ENCODE peak calls at places on chromosomes 1 and 21, in seven cellular contexts. A, D, Y, H, Z, Q and N are unnamed samples.

GRCh38 chr1:56064705-56065104 is 514.7 kb downstream of the PLPP3 start:
- DNase-seq in H (no peak), Q (no peak), Y (no peak), Z (no peak), D (no peak), A (peak), N (no peak)

GRCh38 chr1:205505791-205506190 is 1.3 kb downstream of the CDK18 start:
- DNase-seq in Z (no peak), A (no peak), Q (no peak), Y (no peak), H (no peak), D (no peak), N (no peak)

GRCh38 chr1:21655748-21656147 is 13.4 kb downstream of the RAP1GAP start:
- DNase-seq in Y (peak), H (no peak), Z (no peak), D (no peak), A (peak), Q (no peak), N (no peak)

GRCh38 chr1:66412689-66413088 is 121.3 kb upstream of the SGIP1 start:
- DNase-seq in Q (no peak), Y (no peak), H (no peak), Z (no peak), D (no peak), A (no peak), N (no peak)

GRCh38 chr1:218604217-218604616 is 259.1 kb downstream of the TGFB2 start:
- DNase-seq in Q (no peak), D (no peak), Z (no peak), A (no peak), Y (no peak), H (no peak), N (no peak)

GRCh38 chr1:3000671-3001470 is 20.4 kb upstream of the ACTRT2 start:
- DNase-seq in D (no peak), Y (no peak), A (no peak), H (no peak), Q (no peak), Z (peak), N (no peak)

GRCh38 chr1:4825841-4826450 is 171.5 kb downstream of the AJAP1 start:
- DNase-seq in Q (no peak), Z (no peak), D (peak), Y (no peak), A (peak), H (no peak), N (peak)

GRCh38 chr1:111290104-111290503 is 547 bp upstream of the CHIA start:
- DNase-seq in D (no peak), A (no peak), Q (no peak), Y (no peak), Z (no peak), H (no peak), N (no peak)

GRCh38 chr1:175463856-175464255 is 271.3 kb upstream of the KIAA0040 start:
- DNase-seq in Q (no peak), Z (no peak), D (no peak), A (no peak), H (no peak), Y (no peak), N (no peak)

GRCh38 chr21:15301736-15302135 is 236.9 kb upstream of the NRIP1 start:
- DNase-seq in Z (no peak), D (no peak), A (no peak), Y (no peak), H (no peak), Q (no peak), N (no peak)

GRCh38 chr1:93775224-93775623 is 93.6 kb upstream of the BCAR3 start:
- DNase-seq in Z (no peak), Y (no peak), D (no peak), Q (no peak), H (no peak), A (no peak), N (no peak)

GRCh38 chr1:192159769-192160168 is 1.5 kb downstream of the RGS18 start:
- DNase-seq in Z (no peak), Y (no peak), Q (no peak), A (no peak), H (no peak), D (no peak), N (no peak)

GRCh38 chr1:211493133-211493864 is 1.3 kb upstream of the RD3 start:
- DNase-seq in Z (no peak), D (no peak), Y (no peak), Q (no peak), H (peak), A (no peak), N (no peak)

GRCh38 chr21:42347601-42348327 is 3.0 kb downstream of the TFF2 start:
- DNase-seq in H (no peak), A (no peak), Q (no peak), Z (peak), D (no peak), Y (no peak), N (no peak)

GRCh38 chr1:84348240-84348555 is 46.7 kb downstream of the SAMD13 start:
- DNase-seq in Q (no peak), Z (no peak), A (no peak), D (no peak), H (no peak), Y (no peak), N (no peak)

GRCh38 chr1:210233495-210234253 is 1.1 kb downstream of the SERTAD4 start:
- DNase-seq in Z (no peak), Y (peak), D (peak), H (peak), A (peak), Q (no peak), N (no peak)

GRCh38 chr1:238061967-238062613 is 171.4 kb upstream of the ZP4 start:
- DNase-seq in Z (no peak), Y (no peak), Q (no peak), H (no peak), D (no peak), A (no peak), N (no peak)

GRCh38 chr1:151828931-151829330 is 2.7 kb downstream of the RORC start:
- DNase-seq in A (no peak), Y (peak), H (peak), Q (no peak), Z (no peak), D (no peak), N (no peak)

GRCh38 chr1:187985897-187986654 is 1157.3 kb downstream of the PLA2G4A start:
- DNase-seq in Q (no peak), D (no peak), A (no peak), H (no peak), Y (no peak), Z (no peak), N (peak)

GRCh38 chr1:75275107-75275506 is 140.9 kb downstream of the LHX8 start:
- DNase-seq in A (no peak), H (no peak), Q (no peak), Y (no peak), D (no peak), Z (no peak), N (no peak)

GRCh38 chr21:32467291-32467690 is 54.8 kb downstream of the EVA1C start:
- DNase-seq in H (no peak), D (no peak), Z (no peak), Q (no peak), A (no peak), Y (peak), N (no peak)

GRCh38 chr1:6427445-6428390 is 3.1 kb downstream of the ESPN start:
- DNase-seq in Y (no peak), H (no peak), A (no peak), D (no peak), Z (no peak), Q (no peak), N (no peak)

GRCh38 chr1:37267111-37267835 is 207.1 kb upstream of the ZC3H12A start:
- DNase-seq in A (no peak), D (no peak), Z (no peak), H (peak), Y (no peak), Q (no peak), N (no peak)

GRCh38 chr1:43666608-43667007 is 16.7 kb downstream of the KDM4A start:
- DNase-seq in D (no peak), Q (no peak), Z (no peak), Y (no peak), H (no peak), A (no peak), N (no peak)

DNA sequence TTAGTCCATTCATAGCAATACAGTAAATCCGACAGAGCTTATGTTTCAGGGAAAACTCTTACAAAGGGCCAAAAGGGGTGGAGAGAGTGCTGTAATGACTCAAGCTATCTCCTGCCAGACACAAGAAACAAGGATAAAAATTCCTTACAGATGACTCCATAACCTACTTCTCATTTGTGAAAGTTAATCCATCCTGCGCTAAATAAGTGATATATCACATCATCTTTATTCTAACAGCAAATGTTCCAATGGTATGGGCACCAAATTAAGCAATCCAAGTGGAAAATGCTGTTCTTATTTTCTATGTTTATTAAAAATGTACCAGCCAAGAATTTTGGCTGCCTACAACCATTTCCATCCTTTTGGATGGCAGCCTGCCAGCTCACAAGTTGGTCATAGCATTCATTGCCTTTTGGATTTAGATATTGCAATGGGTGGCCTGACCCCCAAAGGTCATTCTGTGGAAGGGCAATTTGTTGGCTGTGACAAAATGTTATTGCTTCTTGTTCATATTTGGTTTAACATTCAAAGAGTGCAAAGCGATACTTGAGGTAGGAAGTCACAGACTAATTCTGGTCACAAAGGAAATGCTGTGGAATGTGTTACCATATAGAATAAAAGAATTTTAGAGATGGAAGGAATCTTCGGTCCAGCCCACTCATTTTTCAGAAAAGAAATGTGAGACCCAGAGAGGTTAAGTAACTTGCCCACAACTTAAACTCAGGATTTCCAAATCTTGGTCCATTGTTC is 2.8 kb upstream of the ENAH start:
- DNase-seq in Z (no peak), A (peak), Y (no peak), H (peak), Q (peak), D (no peak), N (no peak)
- TF ChIP-seq CTCF in Z (no peak), A (peak), Y (no peak), H (peak), Q (no peak), D (peak), N (no peak)

GRCh38 chr1:157044326-157044725 is 1.2 kb downstream of the ARHGEF11 start:
- DNase-seq in Z (no peak), D (no peak), H (no peak), Y (no peak), Q (no peak), A (no peak), N (no peak)

GRCh38 chr1:157043685-157044084 is 1.9 kb downstream of the ARHGEF11 start:
- DNase-seq in Z (no peak), Q (no peak), H (no peak), Y (no peak), A (no peak), D (no peak), N (no peak)

GRCh38 chr1:157040802-157041201 is 4.7 kb downstream of the ARHGEF11 start:
- DNase-seq in H (no peak), Y (no peak), A (no peak), D (no peak), Q (peak), Z (no peak), N (no peak)

GRCh38 chr1:157045251-157046218 is at the start of gene ARHGEF11:
- DNase-seq in D (peak), Z (peak), Y (peak), H (peak), Q (peak), A (peak), N (peak)

DNA sequence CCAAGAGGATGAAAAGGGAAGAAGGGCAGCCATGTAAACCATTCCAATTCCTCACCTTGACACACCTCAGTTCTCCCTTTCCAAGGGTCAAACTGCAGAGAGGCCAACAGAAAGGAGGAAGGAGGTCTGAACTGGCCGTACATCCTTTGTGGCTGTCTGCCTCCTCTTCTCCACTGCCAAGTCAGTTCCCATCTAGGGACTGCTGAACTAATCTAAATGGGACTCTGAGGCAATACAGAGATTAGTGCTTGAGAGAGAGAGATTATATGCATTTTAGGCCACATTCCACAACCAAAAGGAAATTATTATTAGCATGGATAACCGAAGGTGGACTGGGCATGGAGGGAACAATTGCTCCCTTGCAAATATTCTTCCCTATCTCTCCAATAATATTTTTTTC is 2.7 kb downstream of the ARHGEF11 start:
- DNase-seq in Q (no peak), Y (no peak), H (no peak), A (no peak), Z (no peak), D (no peak), N (no peak)
- TF ChIP-seq CTCF in Q (no peak), Y (no peak), H (no peak), A (no peak), Z (no peak), D (no peak), N (no peak)

DNA sequence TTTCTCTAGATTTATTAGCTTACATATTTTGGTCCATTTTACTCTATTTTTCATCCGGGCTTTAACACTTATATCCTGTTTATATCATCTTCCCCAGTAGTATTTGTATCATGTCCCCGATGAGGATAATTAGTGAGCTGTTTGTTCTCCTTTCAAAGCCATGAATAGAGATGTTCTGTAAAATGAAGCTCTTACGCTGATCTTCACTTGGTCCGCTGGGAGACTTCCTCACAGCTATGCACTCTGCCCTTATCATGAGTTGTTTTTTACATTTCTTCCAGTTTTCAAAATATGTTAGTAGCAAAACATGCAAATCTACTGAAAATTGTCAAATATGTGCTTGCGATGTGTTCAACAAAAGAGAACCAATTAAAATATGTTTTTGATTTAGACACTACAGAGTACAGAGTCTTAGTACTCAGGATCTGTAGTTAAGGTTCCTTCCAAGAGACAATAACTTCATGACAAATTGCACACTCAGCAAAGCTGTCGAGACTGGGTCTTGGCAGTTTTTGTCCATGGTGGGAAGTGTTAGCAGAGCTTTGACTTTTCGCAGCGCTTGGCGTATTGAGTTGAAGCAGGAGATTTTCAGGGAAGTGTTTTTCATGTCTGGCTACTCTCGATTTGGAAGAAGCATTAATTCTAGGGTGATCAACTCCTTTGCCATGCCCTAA is 292.0 kb upstream of the ADAMTS5 start:
- DNase-seq in D (no peak), A (no peak), H (no peak), Y (no peak), Q (no peak), Z (no peak), N (no peak)
- TF ChIP-seq CTCF in D (no peak), A (no peak), H (no peak), Y (no peak), Q (no peak), Z (no peak), N (no peak)

GRCh38 chr1:27130798-27131197 is 24.1 kb downstream of the SLC9A1 start:
- DNase-seq in H (no peak), Y (no peak), D (no peak), A (no peak), Q (no peak), Z (no peak), N (no peak)
- TF ChIP-seq CTCF in H (no peak), Y (no peak), D (no peak), A (no peak), Q (no peak), Z (no peak), N (no peak)

GRCh38 chr1:212630159-212630900 is 21.8 kb downstream of the ATF3 start:
- DNase-seq in D (peak), A (peak), Y (peak), Q (no peak), H (peak), Z (peak), N (peak)
- TF ChIP-seq CTCF in D (peak), A (peak), Y (peak), Q (peak), H (peak), Z (peak), N (peak)

GRCh38 chr1:182264187-182264586 is 127.4 kb downstream of the GLUL start:
- DNase-seq in D (no peak), H (no peak), Z (no peak), A (no peak), Y (no peak), Q (no peak), N (no peak)

GRCh38 chr1:182263706-182264105 is 127.9 kb downstream of the GLUL start:
- DNase-seq in Y (no peak), D (no peak), Z (no peak), Q (no peak), A (no peak), H (no peak), N (no peak)

GRCh38 chr1:182268659-182269058 is 122.9 kb downstream of the GLUL start:
- DNase-seq in A (no peak), Y (no peak), Q (no peak), Z (no peak), D (no peak), H (no peak), N (no peak)

GRCh38 chr1:182270731-182271130 is 120.9 kb downstream of the GLUL start:
- DNase-seq in Q (no peak), A (no peak), H (no peak), D (no peak), Y (no peak), Z (no peak), N (no peak)

DNA sequence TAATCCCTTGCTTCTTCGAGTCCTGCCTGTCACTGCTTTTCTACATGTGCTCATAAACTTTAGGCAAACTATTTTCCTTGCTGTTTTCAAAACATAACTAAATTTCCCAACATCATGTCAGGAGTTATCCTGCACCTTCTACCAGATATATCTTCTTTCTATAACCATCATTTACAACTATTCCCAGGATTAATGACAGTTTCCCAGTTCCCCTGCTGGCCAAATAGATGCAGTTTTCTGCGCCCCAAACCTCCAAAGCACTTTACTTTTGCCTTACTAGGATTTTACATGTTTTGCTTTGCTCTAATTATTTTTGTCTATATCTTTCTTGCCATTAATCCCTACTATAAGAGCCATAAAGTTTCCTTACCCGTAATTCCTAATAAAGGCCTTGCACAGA is 122.5 kb downstream of the GLUL start:
- DNase-seq in Y (no peak), H (no peak), Q (no peak), Z (no peak), A (no peak), D (no peak), N (no peak)
- TF ChIP-seq CTCF in Y (no peak), H (no peak), Q (no peak), Z (no peak), A (no peak), D (no peak), N (no peak)

DNA sequence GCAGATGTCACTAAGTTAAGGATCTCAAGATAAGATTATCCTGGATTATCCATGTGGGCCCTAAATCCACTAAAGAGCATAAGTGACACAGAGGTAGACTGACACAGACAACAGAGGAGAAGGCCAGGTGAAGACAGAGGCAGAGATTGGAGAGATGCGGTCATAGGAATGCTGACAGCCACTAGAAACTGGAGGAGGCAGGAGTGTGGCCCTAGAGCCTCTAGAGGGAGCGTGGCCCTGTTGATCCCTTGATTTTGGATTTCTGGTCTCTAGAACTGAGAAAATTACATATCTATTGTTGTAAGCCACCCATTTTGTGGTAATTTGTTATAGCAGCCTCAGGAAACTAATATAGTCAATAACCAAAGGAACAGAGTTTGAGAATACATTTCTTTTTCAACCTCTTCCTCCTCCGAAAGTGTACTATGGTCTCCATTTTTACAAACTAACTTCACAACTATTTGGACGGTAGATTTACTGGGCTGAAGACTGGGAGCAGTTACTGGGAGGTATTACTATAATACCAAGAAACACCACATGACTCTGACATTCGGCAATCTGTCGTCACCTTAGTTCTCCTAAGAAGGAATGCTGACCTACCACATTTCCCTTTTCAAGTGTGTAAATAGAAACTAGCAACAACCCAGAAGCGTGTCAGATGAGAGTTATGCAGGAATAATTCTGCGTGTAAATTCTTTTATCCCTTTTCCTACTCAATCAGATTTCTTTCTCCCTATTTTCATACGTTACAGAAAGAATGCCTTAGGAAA is 116.0 kb upstream of the ZNHIT6 start:
- DNase-seq in Q (no peak), Y (peak), A (no peak), H (no peak), Z (no peak), D (no peak), N (no peak)
- TF ChIP-seq CTCF in Q (no peak), Y (no peak), A (no peak), H (no peak), Z (no peak), D (no peak), N (no peak)

DNA sequence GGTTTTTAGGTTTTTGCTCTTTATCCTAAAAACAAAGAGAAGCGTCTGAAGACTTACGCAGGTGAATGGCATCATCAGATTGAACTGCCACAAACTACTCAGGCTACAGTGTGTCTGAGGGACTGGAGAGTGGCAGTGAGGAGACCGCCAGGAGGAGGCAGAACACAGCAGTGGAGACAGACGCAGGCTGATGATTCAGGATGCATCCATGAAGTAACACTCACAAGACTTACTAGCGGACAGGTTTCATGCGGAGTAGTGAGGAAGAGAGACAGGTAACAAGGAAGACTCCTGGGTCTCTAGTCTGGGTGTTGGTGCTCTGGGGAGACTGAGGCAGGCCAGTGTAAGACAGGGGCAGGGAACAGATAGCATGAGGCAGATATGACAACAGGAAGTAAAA is 5.7 kb downstream of the HSF2BP start:
- DNase-seq in Q (no peak), Y (no peak), H (no peak), Z (no peak), A (no peak), D (no peak), N (no peak)
- TF ChIP-seq CTCF in Q (no peak), Y (no peak), H (peak), Z (no peak), A (no peak), D (no peak), N (no peak)

GRCh38 chr1:201508809-201509208 is 1.9 kb upstream of the CSRP1 start:
- DNase-seq in Z (no peak), D (no peak), Q (no peak), H (no peak), A (no peak), Y (no peak), N (no peak)
- TF ChIP-seq CTCF in Z (no peak), D (no peak), Q (no peak), H (no peak), A (no peak), Y (no peak), N (no peak)